ENCODE peak calls at places on chromosomes 13 and 19, in six cellular contexts. A is K562, C is HCT116, B is fibroblast of lung, Z is GM12878, S is mammary epithelial cell. I is an unnamed sample.

GRCh38 chr19:19552811-19553210 is 14.7 kb downstream of the CILP2 start:
- DNase-seq in A (peak), C (no peak), B (peak), Z (no peak), S (no peak), I (peak)

GRCh38 chr19:16418597-16418962 is 53.2 kb downstream of the EPS15L1 start:
- DNase-seq in A (no peak), C (no peak), B (no peak), Z (no peak), S (no peak), I (no peak)

GRCh38 chr19:5838437-5839311 is 828 bp downstream of the FUT6 start:
- DNase-seq in A (peak), C (no peak), B (no peak), Z (no peak), S (no peak), I (no peak)

GRCh38 chr19:28633223-28634030 is 579.5 kb downstream of the UQCRFS1 start:
- DNase-seq in A (peak), C (no peak), B (peak), Z (no peak), S (peak), I (peak)

GRCh38 chr13:65943711-65944110 is 1286.4 kb downstream of the PCDH9 start:
- DNase-seq in A (no peak), C (no peak), B (peak), Z (no peak), S (no peak), I (no peak)

GRCh38 chr13:43374621-43375020 is 351.2 kb downstream of the DNAJC15 start:
- DNase-seq in A (no peak), C (no peak), B (peak), Z (no peak), S (no peak), I (no peak)

GRCh38 chr19:20153281-20153680 is 13.7 kb upstream of the ZNF486 start:
- DNase-seq in A (no peak), C (no peak), B (no peak), Z (no peak), S (no peak), I (no peak)

GRCh38 chr19:7870571-7871279 is 3.5 kb downstream of the PRR36 start:
- DNase-seq in A (peak), C (peak), B (peak), Z (no peak), S (peak), I (peak)

GRCh38 chr13:46686171-46686570 is 110.8 kb downstream of the ESD start:
- DNase-seq in A (no peak), C (no peak), B (no peak), Z (no peak), S (no peak), I (no peak)

GRCh38 chr19:5113633-5114586 is 145.0 kb downstream of the KDM4B start:
- DNase-seq in A (no peak), C (no peak), B (no peak), Z (no peak), S (no peak), I (no peak)

DNA sequence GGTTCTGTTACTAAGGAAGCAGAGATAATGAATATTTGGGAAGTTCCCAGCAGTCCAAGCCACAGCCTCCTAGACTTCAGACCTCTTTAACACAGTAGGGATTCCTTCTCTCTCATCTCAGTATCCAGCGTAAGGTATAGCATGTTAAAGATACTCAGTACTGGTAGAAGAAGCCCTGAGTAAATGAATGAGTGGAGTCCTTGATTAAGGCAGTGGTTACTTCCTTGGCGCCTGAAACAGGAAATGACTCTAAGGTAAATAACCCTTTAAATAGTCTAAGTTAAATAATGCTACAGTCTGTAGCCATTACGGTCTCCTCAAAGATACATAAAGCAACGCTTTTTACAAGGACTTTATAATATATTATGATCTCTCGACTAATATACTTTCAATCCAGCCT is 650.8 kb upstream of the MIR17HG start:
- DNase-seq in A (no peak), C (no peak), B (peak), Z (no peak), S (peak), I (no peak)
- H3K4me3 ChIP-seq in A (no peak), C (no peak), B (no peak), Z (no peak), S (no peak), I (no peak)

GRCh38 chr13:106349080-106349841 is 186.2 kb downstream of the EFNB2 start:
- DNase-seq in A (no peak), C (peak), B (peak), Z (no peak), S (peak), I (peak)

GRCh38 chr13:106340249-106340648 is 195.2 kb downstream of the EFNB2 start:
- DNase-seq in A (no peak), C (no peak), B (no peak), Z (no peak), S (no peak), I (no peak)

GRCh38 chr13:106348032-106348431 is 187.4 kb downstream of the EFNB2 start:
- DNase-seq in A (no peak), C (peak), B (peak), Z (no peak), S (peak), I (peak)

GRCh38 chr13:106344318-106344717 is 191.1 kb downstream of the EFNB2 start:
- DNase-seq in A (no peak), C (no peak), B (no peak), Z (no peak), S (no peak), I (no peak)

GRCh38 chr13:106343831-106344230 is 191.6 kb downstream of the EFNB2 start:
- DNase-seq in A (no peak), C (no peak), B (no peak), Z (no peak), S (no peak), I (peak)
- H2AFZ ChIP-seq in A (no peak), C (peak), B (peak), Z (no peak), S (peak), I (no peak)

GRCh38 chr19:14053032-14053431 is 8.8 kb downstream of the PALM3 start:
- DNase-seq in A (peak), C (no peak), B (no peak), Z (no peak), S (no peak), I (no peak)

GRCh38 chr19:14054099-14054498 is 7.8 kb downstream of the PALM3 start:
- DNase-seq in A (no peak), C (no peak), B (no peak), Z (no peak), S (no peak), I (no peak)

GRCh38 chr19:14053500-14053899 is 8.4 kb downstream of the PALM3 start:
- DNase-seq in A (peak), C (no peak), B (no peak), Z (no peak), S (no peak), I (no peak)

GRCh38 chr19:14051980-14052379 is 9.9 kb downstream of the PALM3 start:
- DNase-seq in A (peak), C (no peak), B (no peak), Z (no peak), S (no peak), I (no peak)

GRCh38 chr19:14052470-14052869 is 9.4 kb downstream of the PALM3 start:
- DNase-seq in A (no peak), C (no peak), B (no peak), Z (no peak), S (no peak), I (no peak)
- TF ChIP-seq EZH2 in A (no peak), C (no peak), B (no peak), Z (no peak), S (no peak), I (no peak)

GRCh38 chr19:50159078-50159477 is 4.0 kb downstream of the IZUMO2 start:
- DNase-seq in A (no peak), C (no peak), B (no peak), Z (no peak), S (no peak), I (no peak)

GRCh38 chr19:50158577-50158976 is 4.5 kb downstream of the IZUMO2 start:
- DNase-seq in A (no peak), C (no peak), B (no peak), Z (no peak), S (no peak), I (no peak)

GRCh38 chr19:50167314-50167721 is 4.2 kb upstream of the IZUMO2 start:
- DNase-seq in A (no peak), C (no peak), B (no peak), Z (no peak), S (no peak), I (no peak)

DNA sequence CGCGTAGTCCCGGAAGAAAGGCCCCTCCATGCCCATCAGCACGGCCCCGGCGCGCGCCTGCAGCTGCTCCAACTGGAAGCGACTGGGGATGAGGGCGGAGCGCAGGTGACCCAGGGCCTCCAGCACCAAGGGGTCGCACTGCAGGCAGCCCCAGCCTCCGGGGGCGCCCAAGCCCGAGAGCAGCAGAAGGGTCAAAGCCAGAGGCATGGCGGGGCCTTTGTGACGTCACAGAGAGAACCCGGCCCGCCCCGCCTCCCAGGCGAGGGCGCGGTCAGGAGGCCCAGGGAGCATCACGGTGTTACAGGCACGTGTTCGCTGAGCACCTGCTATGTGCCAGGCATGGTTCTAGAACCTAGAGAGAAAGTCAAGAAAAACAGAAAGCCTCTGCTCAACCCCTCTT is at the start of gene IZUMO2:
- DNase-seq in A (peak), C (no peak), B (no peak), Z (no peak), S (no peak), I (no peak)
- H3K4me3 ChIP-seq in A (no peak), C (no peak), B (no peak), Z (no peak), S (no peak), I (no peak)